ENCODE peak calls at places on chromosome 21, in seven cellular contexts. A, B, D, G, E, K and R are unnamed samples.

GRCh38 chr21:40386301-40386911 is 460.6 kb downstream of the DSCAM start:
- DNase-seq in A (peak), D (no peak), B (peak), K (peak), G (peak), E (peak), R (peak)

GRCh38 chr21:44958471-44959191 is 18.8 kb downstream of the SLX9 start:
- DNase-seq in D (no peak), G (peak), K (peak), E (no peak), A (no peak), B (peak), R (peak)

GRCh38 chr21:38924954-38925353 is 119.2 kb downstream of the ETS2 start:
- DNase-seq in G (no peak), K (no peak), E (no peak), A (no peak), D (no peak), B (no peak), R (no peak)

GRCh38 chr21:29413683-29414082 is 115.0 kb downstream of the BACH1 start:
- DNase-seq in G (no peak), E (no peak), K (no peak), B (no peak), A (no peak), D (no peak), R (no peak)

GRCh38 chr21:21210552-21210951 is 212.3 kb downstream of the NCAM2 start:
- DNase-seq in D (no peak), B (no peak), G (no peak), A (no peak), K (no peak), E (no peak), R (no peak)

GRCh38 chr21:38839683-38840286 is 34.1 kb downstream of the ETS2 start:
- DNase-seq in K (peak), E (no peak), D (no peak), G (no peak), A (peak), B (peak), R (no peak)

GRCh38 chr21:33762798-33763572 is 120.7 kb downstream of the ITSN1 start:
- DNase-seq in B (peak), A (peak), E (no peak), D (no peak), K (peak), G (no peak), R (no peak)

GRCh38 chr21:46153259-46154154 is 1.9 kb downstream of the FTCD start:
- DNase-seq in G (peak), K (no peak), D (no peak), B (peak), E (no peak), A (no peak), R (no peak)

GRCh38 chr21:37732927-37733326 is 183.3 kb downstream of the KCNJ6 start:
- DNase-seq in E (no peak), D (no peak), K (no peak), G (no peak), A (no peak), B (no peak), R (no peak)

GRCh38 chr21:44572959-44573583 is 458 bp upstream of the KRTAP10-4 start:
- DNase-seq in E (no peak), G (no peak), K (peak), D (no peak), A (no peak), B (no peak), R (no peak)

GRCh38 chr21:14361958-14362357 is 21.0 kb downstream of the HSPA13 start:
- DNase-seq in E (no peak), G (no peak), A (no peak), B (no peak), K (peak), D (no peak), R (no peak)

GRCh38 chr21:26148834-26149354 is 21.7 kb downstream of the APP start:
- DNase-seq in K (peak), B (peak), D (no peak), E (no peak), A (peak), G (no peak), R (no peak)

GRCh38 chr21:17466166-17466565 is 46.7 kb upstream of the CXADR start:
- DNase-seq in A (peak), D (no peak), G (no peak), B (peak), E (no peak), K (peak), R (no peak)

GRCh38 chr21:44727757-44728156 is 16.4 kb upstream of the TSPEAR start:
- DNase-seq in K (no peak), B (no peak), G (no peak), E (no peak), D (no peak), A (no peak), R (no peak)

GRCh38 chr21:46605759-46606426 is 1.0 kb upstream of the S100B start:
- DNase-seq in K (no peak), D (peak), A (no peak), G (peak), E (no peak), B (no peak), R (peak)